ENCODE peak calls at places on chromosomes 5 and 9, in nine cellular contexts. M is neuronal stem cell; X is WERI-Rb-1; K is CD4-positive, alpha-beta memory T cell; T is tibial nerve; G is H9; P is pancreas; L is AG04450; D is ovary. I is an unnamed sample. For H3K27me3, the result is how much of the 10 kb centered on the place peaks cover.

GRCh38 chr9:70789086-70789485 is 332.3 kb downstream of the TRPM3 start:
- DNase-seq in X (no peak), P (no peak), K (no peak), L (no peak), D (no peak), T (no peak), M (no peak), G (no peak), I (no peak)

GRCh38 chr9:107694390-107694789 is 204.8 kb upstream of the KLF4 start:
- DNase-seq in K (no peak), X (no peak), M (no peak), P (no peak), T (no peak), L (no peak), D (no peak), G (no peak), I (no peak)

GRCh38 chr9:7164440-7165349 is 406.9 kb downstream of the KDM4C start:
- DNase-seq in L (no peak), P (no peak), M (no peak), D (no peak), T (no peak), K (no peak), G (no peak), X (no peak), I (no peak)

GRCh38 chr5:141969783-141970741 is 1.2 kb downstream of the RNF14 start:
- DNase-seq in X (no peak), T (no peak), P (no peak), D (no peak), K (no peak), G (no peak), M (no peak), L (no peak), I (no peak)

GRCh38 chr5:163434410-163434866 is 3.0 kb upstream of the CCNG1 start:
- DNase-seq in M (no peak), L (no peak), G (no peak), D (peak), X (no peak), T (no peak), P (peak), K (no peak), I (no peak)

GRCh38 chr9:113823421-113823820 is 52.7 kb upstream of the ZNF618 start:
- DNase-seq in M (no peak), D (no peak), X (no peak), T (no peak), L (no peak), G (no peak), K (no peak), P (no peak), I (no peak)

GRCh38 chr9:121220996-121221671 is 19.5 kb upstream of the RAB14 start:
- DNase-seq in T (no peak), X (no peak), M (no peak), L (no peak), P (no peak), K (no peak), D (no peak), G (peak), I (no peak)

GRCh38 chr5:132256783-132257130 is 739 bp upstream of the PDLIM4 start:
- DNase-seq in D (no peak), P (no peak), T (no peak), L (no peak), X (peak), K (no peak), G (no peak), M (no peak), I (no peak)

GRCh38 chr5:159510282-159510681 is 180.0 kb upstream of the IL12B start:
- DNase-seq in G (peak), P (no peak), X (no peak), T (peak), L (peak), D (peak), M (peak), K (no peak), I (peak)

GRCh38 chr9:78009156-78009555 is 22.5 kb downstream of the GNAQ start:
- DNase-seq in L (no peak), M (no peak), T (no peak), G (no peak), K (no peak), X (no peak), D (no peak), P (no peak), I (no peak)

GRCh38 chr5:112762113-112762810 is 24.6 kb downstream of the APC start:
- DNase-seq in L (no peak), G (no peak), X (no peak), K (no peak), D (no peak), P (no peak), M (no peak), T (no peak), I (no peak)

GRCh38 chr9:34633851-34634550 is 3.6 kb downstream of the SIGMAR1 start:
- DNase-seq in D (peak), G (peak), K (peak), M (peak), P (peak), X (peak), T (peak), L (no peak), I (no peak)

GRCh38 chr5:124285071-124285470 is 461.4 kb downstream of the ZNF608 start:
- DNase-seq in L (no peak), P (peak), T (no peak), X (no peak), D (no peak), M (no peak), G (no peak), K (no peak), I (no peak)

GRCh38 chr9:113918697-113919390 is 42.7 kb downstream of the ZNF618 start:
- DNase-seq in G (peak), L (no peak), X (no peak), D (no peak), T (no peak), P (no peak), M (no peak), K (no peak), I (no peak)

GRCh38 chr9:99606955-99607354 is 214.7 kb upstream of the NR4A3 start:
- DNase-seq in D (no peak), M (no peak), X (no peak), L (no peak), T (no peak), G (no peak), K (no peak), P (no peak), I (no peak)

GRCh38 chr5:103849934-103850333 is 287.3 kb upstream of the NUDT12 start:
- DNase-seq in P (no peak), L (peak), M (no peak), G (no peak), T (no peak), D (no peak), X (no peak), K (no peak), I (no peak)

GRCh38 chr9:134633362-134634142 is 8.1 kb upstream of the COL5A1 start:
- DNase-seq in D (peak), G (peak), M (no peak), P (no peak), T (no peak), L (no peak), K (no peak), X (peak), I (peak)

GRCh38 chr9:136090060-136090735 is 4.9 kb downstream of the NACC2 start:
- DNase-seq in D (no peak), L (no peak), P (no peak), K (no peak), T (no peak), G (no peak), X (no peak), M (no peak), I (peak)

GRCh38 chr9:108746864-108747263 is 108.9 kb downstream of the ACTL7B start:
- DNase-seq in T (no peak), P (no peak), L (no peak), K (no peak), G (no peak), M (no peak), X (peak), D (no peak), I (no peak)

GRCh38 chr5:150540615-150541396 is 32.9 kb downstream of the NDST1 start:
- DNase-seq in T (no peak), G (no peak), D (peak), K (no peak), X (no peak), L (peak), M (no peak), P (no peak), I (no peak)

GRCh38 chr9:98884849-98885248 is 58.9 kb upstream of the COL15A1 start:
- DNase-seq in K (no peak), D (peak), G (no peak), X (no peak), M (no peak), L (no peak), P (no peak), T (no peak), I (no peak)

GRCh38 chr5:43193171-43193951 is 1.3 kb downstream of the NIM1K start:
- DNase-seq in M (peak), L (peak), D (no peak), G (no peak), P (no peak), T (peak), K (peak), X (no peak), I (no peak)

GRCh38 chr5:141369994-141370848 is at the start of gene PCDHGB3:
- DNase-seq in M (no peak), D (no peak), X (no peak), P (no peak), K (peak), L (no peak), G (peak), T (no peak), I (no peak)

GRCh38 chr9:137234758-137235423 is 4.2 kb downstream of the SLC34A3 start:
- DNase-seq in M (no peak), G (no peak), T (no peak), L (no peak), X (no peak), P (no peak), K (no peak), D (no peak), I (no peak)

GRCh38 chr9:137234055-137234697 is 3.5 kb downstream of the SLC34A3 start:
- DNase-seq in M (no peak), L (no peak), D (no peak), P (no peak), G (no peak), K (no peak), X (no peak), T (no peak), I (no peak)

GRCh38 chr9:137232510-137232909 is 1.8 kb downstream of the SLC34A3 start:
- DNase-seq in L (no peak), K (no peak), G (no peak), D (no peak), T (no peak), M (no peak), P (no peak), X (no peak), I (no peak)

GRCh38 chr9:137232101-137232500 is 1.4 kb downstream of the SLC34A3 start:
- DNase-seq in D (no peak), K (no peak), T (no peak), L (no peak), X (no peak), P (no peak), M (no peak), G (no peak), I (no peak)

DNA sequence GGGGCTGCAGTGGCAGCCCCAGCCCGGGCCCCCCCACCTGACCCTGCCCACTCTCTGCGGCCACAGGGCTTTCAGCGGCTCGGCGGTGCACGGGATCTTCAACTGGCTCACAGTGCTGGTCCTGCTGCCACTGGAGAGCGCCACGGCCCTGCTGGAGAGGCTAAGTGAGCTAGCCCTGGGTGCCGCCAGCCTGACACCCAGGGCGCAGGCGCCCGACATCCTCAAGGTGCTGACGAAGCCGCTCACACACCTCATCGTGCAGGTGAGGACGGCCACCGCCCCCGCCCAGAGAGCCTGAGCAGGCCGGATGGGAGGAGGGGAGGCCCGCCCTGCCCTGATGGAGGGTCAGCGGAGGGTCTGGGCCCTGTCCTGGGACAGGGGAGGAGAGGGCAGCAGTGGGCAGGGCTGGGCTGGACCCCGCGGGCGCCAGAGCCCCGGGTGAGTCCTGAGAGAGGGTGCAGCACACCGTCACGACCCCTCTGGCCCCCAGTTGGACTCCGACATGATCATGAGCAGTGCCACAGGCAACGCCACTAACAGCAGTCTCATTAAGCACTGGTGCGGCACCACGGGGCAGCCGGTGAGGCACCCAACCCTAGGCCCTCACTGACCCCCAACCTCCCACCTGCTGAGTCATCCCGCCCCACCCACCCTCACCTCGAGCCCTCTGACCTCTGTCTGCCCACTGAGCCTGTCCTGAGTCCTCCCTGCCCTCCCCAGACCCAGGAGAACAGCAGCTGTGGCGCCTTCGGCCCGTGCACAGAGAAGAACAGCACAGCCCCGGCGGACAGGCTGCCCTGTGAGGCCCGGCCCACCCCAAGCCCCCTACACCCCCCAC is 2.7 kb downstream of the SLC34A3 start:
- DNase-seq in P (no peak), K (no peak), G (no peak), M (no peak), X (no peak), T (no peak), L (no peak), D (no peak), I (no peak)
- H3K27me3 ChIP-seq in P (under half), K (under half), G (under half), M (under half), X (under half), T (half or more), L (under half), D (under half), I (half or more)

DNA sequence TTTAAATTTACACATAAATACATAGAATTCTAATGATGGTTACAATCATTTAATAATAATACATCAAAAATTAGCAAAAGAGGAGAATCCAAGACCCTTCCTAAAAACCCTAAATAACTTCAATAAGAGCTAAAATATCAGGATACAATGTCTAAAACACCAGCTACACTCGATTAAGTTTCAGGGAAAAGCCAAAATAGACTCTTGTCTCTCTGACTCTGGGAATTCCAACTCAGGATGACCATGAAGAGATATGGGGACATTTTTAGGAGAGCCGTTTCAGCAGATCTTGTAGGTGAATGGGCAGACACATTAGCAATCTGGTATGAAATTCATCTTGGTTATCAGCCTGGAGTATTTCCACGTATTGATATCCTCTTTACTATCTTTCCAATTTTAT is 193.3 kb upstream of the NR3C1 start:
- DNase-seq in K (no peak), X (no peak), G (no peak), M (no peak), D (no peak), T (no peak), L (no peak), P (no peak), I (no peak)
- H3K27me3 ChIP-seq in K (under half), X (under half), G (under half), M (under half), D (under half), T (under half), L (under half), P (under half), I (under half)

GRCh38 chr9:84152204-84152603 is 171.6 kb downstream of the RMI1 start:
- DNase-seq in M (no peak), L (no peak), D (no peak), P (no peak), G (no peak), X (no peak), T (no peak), K (no peak), I (no peak)
- H3K27me3 ChIP-seq in M (under half), L (under half), D (under half), P (under half), G (under half), X (under half), T (under half), K (under half), I (under half)

GRCh38 chr5:76717222-76718083 is 1.5 kb downstream of the F2R start:
- DNase-seq in D (no peak), G (no peak), M (no peak), X (no peak), P (no peak), K (no peak), L (no peak), T (no peak), I (no peak)

GRCh38 chr5:76715734-76716455 is at the start of gene F2R:
- DNase-seq in P (peak), G (peak), X (peak), D (peak), L (no peak), M (peak), K (peak), T (peak), I (peak)

GRCh38 chr5:76718880-76719279 is 3.0 kb downstream of the F2R start:
- DNase-seq in G (no peak), X (no peak), T (no peak), K (no peak), M (no peak), L (no peak), P (no peak), D (no peak), I (no peak)

GRCh38 chr5:76716456-76717157 is 681 bp downstream of the F2R start:
- DNase-seq in G (peak), T (no peak), L (no peak), M (peak), X (peak), P (no peak), D (no peak), K (peak), I (no peak)

DNA sequence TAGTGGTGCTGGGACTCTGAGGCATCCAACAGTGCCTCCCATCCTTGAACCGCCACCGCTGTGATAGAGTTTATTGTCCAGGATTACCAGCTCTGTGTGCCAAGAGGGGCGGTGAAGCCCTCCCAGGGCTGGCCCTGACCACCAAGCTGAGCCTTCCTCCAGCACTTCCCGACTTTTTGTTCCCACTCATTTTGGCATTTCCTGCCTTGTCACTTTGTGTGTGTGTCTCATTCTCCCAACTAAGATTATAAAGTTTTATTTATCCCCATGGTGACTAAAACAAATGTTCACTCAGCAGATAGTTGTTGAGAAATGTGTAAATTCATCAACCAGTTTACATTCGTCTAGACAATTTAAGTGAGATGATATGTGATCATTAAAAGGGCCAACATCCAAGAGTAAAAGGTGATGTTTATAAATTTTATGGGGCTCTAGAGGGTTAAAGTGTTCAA is 2.5 kb downstream of the F2R start:
- DNase-seq in K (no peak), M (no peak), P (no peak), L (no peak), T (no peak), D (no peak), X (no peak), G (no peak), I (no peak)
- H3K27me3 ChIP-seq in K (under half), M (under half), P (under half), L (under half), T (under half), D (under half), X (under half), G (under half), I (under half)

GRCh38 chr9:132591244-132591643 is 8.8 kb downstream of the BARHL1 start:
- DNase-seq in P (no peak), K (no peak), X (no peak), L (no peak), T (no peak), M (no peak), G (no peak), D (no peak), I (no peak)

GRCh38 chr9:132591751-132592314 is 9.4 kb downstream of the BARHL1 start:
- DNase-seq in D (no peak), L (no peak), G (no peak), T (no peak), P (no peak), K (no peak), X (no peak), M (no peak), I (no peak)

GRCh38 chr9:132594412-132594811 is 12.0 kb downstream of the BARHL1 start:
- DNase-seq in T (no peak), D (no peak), M (no peak), X (no peak), P (no peak), G (no peak), K (no peak), L (no peak), I (no peak)

GRCh38 chr9:132590318-132591182 is 8.1 kb downstream of the BARHL1 start:
- DNase-seq in P (no peak), L (no peak), K (no peak), M (no peak), D (no peak), X (peak), G (no peak), T (no peak), I (no peak)

DNA sequence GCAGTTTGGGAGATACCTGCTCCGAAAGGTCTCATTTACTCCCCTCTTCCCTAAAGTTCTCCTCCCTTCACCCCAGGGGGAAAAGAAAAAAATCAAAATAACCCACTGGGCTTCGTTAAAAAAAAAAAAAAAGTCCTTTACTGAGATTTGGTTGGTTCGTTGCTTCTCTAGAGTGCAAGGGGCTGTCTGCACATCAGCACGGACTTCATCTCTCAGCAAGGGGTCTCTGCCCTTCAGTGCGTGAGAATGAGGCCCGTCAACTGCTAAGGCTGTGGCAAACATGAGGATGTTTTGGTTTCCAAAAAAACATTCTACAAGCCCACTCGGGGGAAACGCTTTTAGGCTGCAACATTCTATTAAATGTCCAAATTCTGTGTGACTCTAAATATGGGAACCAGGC is 10.0 kb downstream of the BARHL1 start:
- DNase-seq in T (no peak), L (no peak), G (no peak), K (no peak), P (no peak), M (no peak), D (no peak), X (no peak), I (no peak)
- H3K27me3 ChIP-seq in T (half or more), L (under half), G (under half), K (under half), P (under half), M (under half), D (under half), X (half or more), I (half or more)

GRCh38 chr5:93576994-93577575 is 3.9 kb downstream of the NR2F1-AS1 start:
- DNase-seq in X (no peak), T (no peak), M (no peak), K (no peak), P (no peak), G (no peak), D (no peak), L (no peak), I (no peak)
- H3K27me3 ChIP-seq in X (under half), T (under half), M (under half), K (half or more), P (under half), G (half or more), D (under half), L (under half), I (half or more)

DNA sequence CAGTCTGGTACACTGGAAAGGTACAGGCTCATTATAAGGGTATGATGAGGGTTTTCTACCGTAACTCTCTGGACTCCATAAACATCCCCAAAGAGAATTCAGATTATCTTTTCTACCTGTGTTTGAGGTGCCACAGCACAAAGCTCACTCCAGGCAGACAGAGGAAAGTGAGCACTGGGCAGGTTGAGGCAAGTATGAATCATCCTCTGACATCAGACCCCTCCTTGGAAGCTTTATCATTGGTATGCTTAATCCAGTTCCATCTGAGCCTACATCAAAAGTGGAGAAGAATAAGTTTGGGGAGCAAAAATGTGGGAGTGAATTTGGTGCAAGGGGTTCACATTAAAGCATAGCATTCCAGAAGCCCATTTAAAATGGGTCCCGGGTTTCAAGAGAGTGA is 21.7 kb downstream of the C9orf152 start:
- DNase-seq in L (no peak), G (no peak), T (no peak), D (no peak), P (no peak), M (no peak), X (no peak), K (no peak), I (no peak)
- H3K27me3 ChIP-seq in L (under half), G (under half), T (under half), D (under half), P (under half), M (under half), X (half or more), K (under half), I (under half)

I was measured in lower lobe of right lung.